ENCODE peak calls at places on chromosomes 4 and X, in nine cellular contexts. One of them, this sample, is unnamed.

GRCh38 chrX:9878141-9878875 is 88.8 kb upstream of the CLDN34 start:
- DNase-seq in H1: no peak
- DNase-seq in MM.1S: no peak
- DNase-seq in AG09309: no peak
- DNase-seq in A549: no peak
- DNase-seq in IMR-90: peak; percentile 65
- DNase-seq in H9: no peak
- DNase-seq in tibial nerve: no peak
- DNase-seq in activated CD8-positive, alpha-beta T cell treated with anti-CD3 and anti-CD28 coated beads for 36 hours: no peak
- DNase-seq in this sample: no peak

GRCh38 chr4:187321741-187322140 is 598.1 kb upstream of the FAT1 start:
- DNase-seq in H1: no peak
- DNase-seq in MM.1S: no peak
- DNase-seq in AG09309: no peak
- DNase-seq in A549: no peak
- DNase-seq in IMR-90: no peak
- DNase-seq in H9: no peak
- DNase-seq in tibial nerve: no peak
- DNase-seq in activated CD8-positive, alpha-beta T cell treated with anti-CD3 and anti-CD28 coated beads for 36 hours: no peak
- DNase-seq in this sample: no peak

GRCh38 chrX:45191383-45191782 is 9.3 kb downstream of the DIPK2B start:
- DNase-seq in H1: no peak
- DNase-seq in MM.1S: no peak
- DNase-seq in AG09309: no peak
- DNase-seq in A549: no peak
- DNase-seq in IMR-90: no peak
- DNase-seq in H9: no peak
- DNase-seq in tibial nerve: no peak
- DNase-seq in activated CD8-positive, alpha-beta T cell treated with anti-CD3 and anti-CD28 coated beads for 36 hours: no peak
- DNase-seq in this sample: peak; percentile 21

GRCh38 chr4:145719752-145720624 is 40.0 kb downstream of the C4orf51 start:
- DNase-seq in H1: no peak
- DNase-seq in MM.1S: no peak
- DNase-seq in AG09309: no peak
- DNase-seq in A549: no peak
- DNase-seq in IMR-90: no peak
- DNase-seq in H9: no peak
- DNase-seq in tibial nerve: no peak
- DNase-seq in activated CD8-positive, alpha-beta T cell treated with anti-CD3 and anti-CD28 coated beads for 36 hours: peak; percentile 72
- DNase-seq in this sample: peak; percentile 55

GRCh38 chr4:167826281-167826680 is 266.1 kb upstream of the ANXA10 start:
- DNase-seq in H1: no peak
- DNase-seq in MM.1S: no peak
- DNase-seq in AG09309: no peak
- DNase-seq in A549: no peak
- DNase-seq in IMR-90: no peak
- DNase-seq in H9: no peak
- DNase-seq in tibial nerve: no peak
- DNase-seq in activated CD8-positive, alpha-beta T cell treated with anti-CD3 and anti-CD28 coated beads for 36 hours: no peak
- DNase-seq in this sample: no peak

GRCh38 chrX:9091253-9091652 is 57.3 kb upstream of the FAM9B start:
- DNase-seq in H1: no peak
- DNase-seq in MM.1S: no peak
- DNase-seq in AG09309: no peak
- DNase-seq in A549: no peak
- DNase-seq in IMR-90: no peak
- DNase-seq in H9: no peak
- DNase-seq in tibial nerve: no peak
- DNase-seq in activated CD8-positive, alpha-beta T cell treated with anti-CD3 and anti-CD28 coated beads for 36 hours: no peak
- DNase-seq in this sample: no peak

GRCh38 chrX:9997041-9997440 is 29.9 kb downstream of the CLDN34 start:
- DNase-seq in H1: no peak
- DNase-seq in MM.1S: no peak
- DNase-seq in AG09309: no peak
- DNase-seq in A549: no peak
- DNase-seq in IMR-90: no peak
- DNase-seq in H9: no peak
- DNase-seq in tibial nerve: no peak
- DNase-seq in activated CD8-positive, alpha-beta T cell treated with anti-CD3 and anti-CD28 coated beads for 36 hours: no peak
- DNase-seq in this sample: no peak

GRCh38 chr4:73523126-73523525 is 41.6 kb downstream of the AFM start:
- DNase-seq in H1: no peak
- DNase-seq in MM.1S: no peak
- DNase-seq in AG09309: no peak
- DNase-seq in A549: no peak
- DNase-seq in IMR-90: no peak
- DNase-seq in H9: no peak
- DNase-seq in tibial nerve: no peak
- DNase-seq in activated CD8-positive, alpha-beta T cell treated with anti-CD3 and anti-CD28 coated beads for 36 hours: no peak
- DNase-seq in this sample: no peak

GRCh38 chr4:6230827-6231662 is 30.7 kb upstream of the JAKMIP1 start:
- DNase-seq in H1: no peak
- DNase-seq in MM.1S: no peak
- DNase-seq in AG09309: no peak
- DNase-seq in A549: no peak
- DNase-seq in IMR-90: no peak
- DNase-seq in H9: peak; percentile 21
- DNase-seq in tibial nerve: no peak
- DNase-seq in activated CD8-positive, alpha-beta T cell treated with anti-CD3 and anti-CD28 coated beads for 36 hours: no peak
- DNase-seq in this sample: no peak

GRCh38 chrX:20383487-20383886 is 116.8 kb upstream of the RPS6KA3 start:
- DNase-seq in H1: no peak
- DNase-seq in MM.1S: no peak
- DNase-seq in AG09309: no peak
- DNase-seq in A549: no peak
- DNase-seq in IMR-90: no peak
- DNase-seq in H9: no peak
- DNase-seq in tibial nerve: no peak
- DNase-seq in activated CD8-positive, alpha-beta T cell treated with anti-CD3 and anti-CD28 coated beads for 36 hours: no peak
- DNase-seq in this sample: no peak

GRCh38 chr4:151228196-151229119 is 48.5 kb upstream of the PRSS48 start:
- DNase-seq in H1: no peak
- DNase-seq in MM.1S: no peak
- DNase-seq in AG09309: no peak
- DNase-seq in A549: no peak
- DNase-seq in IMR-90: peak; percentile 28
- DNase-seq in H9: no peak
- DNase-seq in tibial nerve: no peak
- DNase-seq in activated CD8-positive, alpha-beta T cell treated with anti-CD3 and anti-CD28 coated beads for 36 hours: no peak
- DNase-seq in this sample: no peak

GRCh38 chr4:87975466-87975865 is at the start of gene SPP1:
- DNase-seq in H1: no peak
- DNase-seq in MM.1S: peak; percentile 60
- DNase-seq in AG09309: no peak
- DNase-seq in A549: peak; percentile 76
- DNase-seq in IMR-90: peak; percentile 13
- DNase-seq in H9: peak; percentile 88
- DNase-seq in tibial nerve: no peak
- DNase-seq in activated CD8-positive, alpha-beta T cell treated with anti-CD3 and anti-CD28 coated beads for 36 hours: peak; percentile 37
- DNase-seq in this sample: peak; percentile 11

GRCh38 chr4:180164799-180165198 is 2078.4 kb upstream of the TENM3 start:
- DNase-seq in H1: no peak
- DNase-seq in MM.1S: no peak
- DNase-seq in AG09309: no peak
- DNase-seq in A549: peak; percentile 12
- DNase-seq in IMR-90: peak; percentile 88
- DNase-seq in H9: no peak
- DNase-seq in tibial nerve: no peak
- DNase-seq in activated CD8-positive, alpha-beta T cell treated with anti-CD3 and anti-CD28 coated beads for 36 hours: no peak
- DNase-seq in this sample: no peak

GRCh38 chrX:78327370-78328048 is at the start of gene CYSLTR1:
- DNase-seq in H1: no peak
- DNase-seq in MM.1S: peak; percentile 61
- DNase-seq in AG09309: no peak
- DNase-seq in A549: no peak
- DNase-seq in IMR-90: no peak
- DNase-seq in H9: no peak
- DNase-seq in tibial nerve: no peak
- DNase-seq in activated CD8-positive, alpha-beta T cell treated with anti-CD3 and anti-CD28 coated beads for 36 hours: no peak
- DNase-seq in this sample: no peak

GRCh38 chr4:119841361-119841760 is 212.8 kb upstream of the PDE5A start:
- DNase-seq in H1: no peak
- DNase-seq in MM.1S: no peak
- DNase-seq in AG09309: no peak
- DNase-seq in A549: no peak
- DNase-seq in IMR-90: peak; percentile 30
- DNase-seq in H9: no peak
- DNase-seq in tibial nerve: no peak
- DNase-seq in activated CD8-positive, alpha-beta T cell treated with anti-CD3 and anti-CD28 coated beads for 36 hours: no peak
- DNase-seq in this sample: no peak

GRCh38 chr4:3867403-3868100 is 101.4 kb downstream of the ADRA2C start:
- DNase-seq in H1: no peak
- DNase-seq in MM.1S: no peak
- DNase-seq in AG09309: no peak
- DNase-seq in A549: no peak
- DNase-seq in IMR-90: no peak
- DNase-seq in H9: peak; percentile 22
- DNase-seq in tibial nerve: no peak
- DNase-seq in activated CD8-positive, alpha-beta T cell treated with anti-CD3 and anti-CD28 coated beads for 36 hours: no peak
- DNase-seq in this sample: no peak

GRCh38 chrX:103877571-103877970 is 45.5 kb upstream of the RAB9B start:
- DNase-seq in H1: no peak
- DNase-seq in MM.1S: no peak
- DNase-seq in AG09309: no peak
- DNase-seq in A549: no peak
- DNase-seq in IMR-90: no peak
- DNase-seq in H9: no peak
- DNase-seq in tibial nerve: no peak
- DNase-seq in activated CD8-positive, alpha-beta T cell treated with anti-CD3 and anti-CD28 coated beads for 36 hours: no peak
- DNase-seq in this sample: no peak

GRCh38 chrX:126342859-126343258 is 176.8 kb upstream of the DCAF12L2 start:
- DNase-seq in H1: no peak
- DNase-seq in MM.1S: no peak
- DNase-seq in AG09309: no peak
- DNase-seq in A549: no peak
- DNase-seq in IMR-90: no peak
- DNase-seq in H9: no peak
- DNase-seq in tibial nerve: no peak
- DNase-seq in activated CD8-positive, alpha-beta T cell treated with anti-CD3 and anti-CD28 coated beads for 36 hours: no peak
- DNase-seq in this sample: no peak

GRCh38 chr4:103046416-103047290 is 27.1 kb upstream of the SLC9B1 start:
- DNase-seq in H1: no peak
- DNase-seq in MM.1S: peak; percentile 56
- DNase-seq in AG09309: no peak
- DNase-seq in A549: peak; percentile 50
- DNase-seq in IMR-90: peak; percentile 46
- DNase-seq in H9: peak; percentile 41
- DNase-seq in tibial nerve: no peak
- DNase-seq in activated CD8-positive, alpha-beta T cell treated with anti-CD3 and anti-CD28 coated beads for 36 hours: peak; percentile 37
- DNase-seq in this sample: peak; percentile 35

GRCh38 chrX:88886908-88887307 is 139.9 kb downstream of the CPXCR1 start:
- DNase-seq in H1: peak; percentile 28
- DNase-seq in MM.1S: no peak
- DNase-seq in AG09309: no peak
- DNase-seq in A549: peak; percentile 38
- DNase-seq in IMR-90: no peak
- DNase-seq in H9: no peak
- DNase-seq in tibial nerve: no peak
- DNase-seq in activated CD8-positive, alpha-beta T cell treated with anti-CD3 and anti-CD28 coated beads for 36 hours: no peak
- DNase-seq in this sample: no peak

GRCh38 chrX:41381685-41382084 is 47.7 kb downstream of the DDX3X start:
- DNase-seq in H1: no peak
- DNase-seq in MM.1S: no peak
- DNase-seq in AG09309: peak; percentile 41
- DNase-seq in A549: peak; percentile 93
- DNase-seq in IMR-90: peak; percentile 90
- DNase-seq in H9: peak; percentile 62
- DNase-seq in tibial nerve: no peak
- DNase-seq in activated CD8-positive, alpha-beta T cell treated with anti-CD3 and anti-CD28 coated beads for 36 hours: no peak
- DNase-seq in this sample: no peak

GRCh38 chr4:876780-877179 is 50.9 kb upstream of the CPLX1 start:
- DNase-seq in H1: peak; percentile 79
- DNase-seq in MM.1S: no peak
- DNase-seq in AG09309: no peak
- DNase-seq in A549: no peak
- DNase-seq in IMR-90: no peak
- DNase-seq in H9: peak; percentile 60
- DNase-seq in tibial nerve: no peak
- DNase-seq in activated CD8-positive, alpha-beta T cell treated with anti-CD3 and anti-CD28 coated beads for 36 hours: peak; percentile 18
- DNase-seq in this sample: no peak
- TF ChIP-seq CTCF in H1: peak; percentile 80
- TF ChIP-seq CTCF in MM.1S: no peak
- TF ChIP-seq CTCF in AG09309: peak; percentile 15
- TF ChIP-seq CTCF in A549: no peak
- TF ChIP-seq CTCF in IMR-90: no peak
- TF ChIP-seq CTCF in H9: peak; percentile 75
- TF ChIP-seq CTCF in tibial nerve: no peak
- TF ChIP-seq CTCF in activated CD8-positive, alpha-beta T cell treated with anti-CD3 and anti-CD28 coated beads for 36 hours: no peak
- TF ChIP-seq CTCF in this sample: peak; percentile 40

GRCh38 chrX:71068052-71068918 is at the start of gene SNX12:
- DNase-seq in H1: peak; percentile 83
- DNase-seq in MM.1S: peak; percentile 92
- DNase-seq in AG09309: peak; percentile 82
- DNase-seq in A549: peak; percentile 97
- DNase-seq in IMR-90: peak; percentile 94
- DNase-seq in H9: peak; percentile 95
- DNase-seq in tibial nerve: peak; percentile 78
- DNase-seq in activated CD8-positive, alpha-beta T cell treated with anti-CD3 and anti-CD28 coated beads for 36 hours: peak; percentile 93
- DNase-seq in this sample: peak; percentile 89
- TF ChIP-seq CTCF in H1: no peak
- TF ChIP-seq CTCF in MM.1S: no peak
- TF ChIP-seq CTCF in AG09309: no peak
- TF ChIP-seq CTCF in A549: no peak
- TF ChIP-seq CTCF in IMR-90: no peak
- TF ChIP-seq CTCF in H9: no peak
- TF ChIP-seq CTCF in tibial nerve: no peak
- TF ChIP-seq CTCF in activated CD8-positive, alpha-beta T cell treated with anti-CD3 and anti-CD28 coated beads for 36 hours: no peak
- TF ChIP-seq CTCF in this sample: peak; percentile 86

GRCh38 chr4:37793562-37793961 is 32.9 kb upstream of the PGM2 start:
- DNase-seq in H1: no peak
- DNase-seq in MM.1S: peak; percentile 12
- DNase-seq in AG09309: no peak
- DNase-seq in A549: peak; percentile 17
- DNase-seq in IMR-90: peak; percentile 7
- DNase-seq in H9: no peak
- DNase-seq in tibial nerve: no peak
- DNase-seq in activated CD8-positive, alpha-beta T cell treated with anti-CD3 and anti-CD28 coated beads for 36 hours: peak; percentile 25
- DNase-seq in this sample: no peak
- TF ChIP-seq CTCF in H1: peak; percentile 42
- TF ChIP-seq CTCF in MM.1S: peak; percentile 37
- TF ChIP-seq CTCF in AG09309: peak; percentile 69
- TF ChIP-seq CTCF in A549: no peak
- TF ChIP-seq CTCF in IMR-90: peak; percentile 59
- TF ChIP-seq CTCF in H9: peak; percentile 58
- TF ChIP-seq CTCF in tibial nerve: peak; percentile 34
- TF ChIP-seq CTCF in activated CD8-positive, alpha-beta T cell treated with anti-CD3 and anti-CD28 coated beads for 36 hours: no peak
- TF ChIP-seq CTCF in this sample: peak; percentile 43

DNA sequence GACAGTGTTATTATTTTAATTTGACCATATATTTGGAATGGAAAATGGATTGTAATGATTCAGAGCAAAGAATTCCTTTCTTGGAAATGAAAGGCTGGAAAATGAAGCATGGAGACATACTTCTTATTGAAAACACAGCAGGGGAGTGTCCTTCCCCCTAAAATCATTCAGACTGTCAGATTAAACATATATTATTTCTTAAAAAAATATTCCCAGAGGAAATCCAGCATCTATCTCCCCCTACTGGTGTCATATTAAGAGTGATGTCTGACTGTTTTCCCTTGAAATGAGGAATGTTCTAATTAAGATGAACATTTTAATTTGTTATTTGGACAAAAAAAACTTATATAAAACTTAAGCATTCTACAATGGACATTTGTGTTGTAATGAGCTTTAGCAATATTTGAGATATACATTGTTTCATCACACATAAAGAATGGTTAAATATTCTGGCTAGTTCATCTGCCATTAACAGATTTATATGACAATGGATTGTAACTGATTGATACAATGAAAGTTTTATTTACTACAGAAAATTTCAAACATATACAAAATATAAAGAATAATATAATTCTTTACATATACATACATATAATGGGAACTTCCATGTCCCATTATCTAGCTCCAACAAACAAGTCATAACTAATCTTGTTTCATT is 264.6 kb downstream of the SPRY1 start:
- DNase-seq in H1: no peak
- DNase-seq in MM.1S: peak; percentile 29
- DNase-seq in AG09309: no peak
- DNase-seq in A549: no peak
- DNase-seq in IMR-90: peak; percentile 33
- DNase-seq in H9: no peak
- DNase-seq in tibial nerve: no peak
- DNase-seq in activated CD8-positive, alpha-beta T cell treated with anti-CD3 and anti-CD28 coated beads for 36 hours: no peak
- DNase-seq in this sample: no peak
- TF ChIP-seq CTCF in H1: peak; percentile 38
- TF ChIP-seq CTCF in MM.1S: peak; percentile 48
- TF ChIP-seq CTCF in AG09309: peak; percentile 57
- TF ChIP-seq CTCF in A549: peak; percentile 65
- TF ChIP-seq CTCF in IMR-90: peak; percentile 64
- TF ChIP-seq CTCF in H9: peak; percentile 70
- TF ChIP-seq CTCF in tibial nerve: peak; percentile 47
- TF ChIP-seq CTCF in activated CD8-positive, alpha-beta T cell treated with anti-CD3 and anti-CD28 coated beads for 36 hours: peak; percentile 51
- TF ChIP-seq CTCF in this sample: peak; percentile 20

This sample was measured in GM13977.